ENCODE peak calls at places on chromosomes 4 and X, in nine cellular contexts. U, G, S, A, Y, P, H, R and B are unnamed samples.

GRCh38 chrX:40646489-40647306 is 663 bp downstream of the CXorf38 start:
- DNase-seq in U (peak), G (peak), S (peak), A (no peak), Y (no peak), P (no peak), H (peak), R (peak), B (no peak)

GRCh38 chr4:4985844-4986243 is 33.4 kb downstream of the CYTL1 start:
- DNase-seq in U (no peak), G (no peak), S (no peak), A (no peak), Y (no peak), P (peak), H (no peak), R (no peak), B (peak)

GRCh38 chr4:152956650-152957436 is 20.7 kb downstream of the FHDC1 start:
- DNase-seq in U (no peak), G (no peak), S (peak), A (no peak), Y (no peak), P (peak), H (no peak), R (no peak), B (no peak)

GRCh38 chr4:63717384-63717783 is 691.9 kb downstream of the TECRL start:
- DNase-seq in U (no peak), G (no peak), S (no peak), A (no peak), Y (no peak), P (no peak), H (no peak), R (no peak), B (no peak)

GRCh38 chrX:11464836-11465458 is 171.7 kb downstream of the AMELX start:
- DNase-seq in U (no peak), G (no peak), S (no peak), A (no peak), Y (no peak), P (no peak), H (no peak), R (no peak), B (no peak)

GRCh38 chr4:55143858-55144257 is 18.5 kb upstream of the KDR start:
- DNase-seq in U (no peak), G (no peak), S (no peak), A (no peak), Y (no peak), P (no peak), H (no peak), R (no peak), B (no peak)

GRCh38 chr4:128468485-128468989 is 180.9 kb upstream of the PGRMC2 start:
- DNase-seq in U (peak), G (no peak), S (peak), A (no peak), Y (no peak), P (no peak), H (peak), R (no peak), B (no peak)

GRCh38 chrX:129522184-129523059 is 868 bp downstream of the SMARCA1 start:
- DNase-seq in U (peak), G (no peak), S (peak), A (no peak), Y (peak), P (peak), H (peak), R (no peak), B (no peak)

GRCh38 chrX:48480583-48480982 is 4.6 kb downstream of the FTSJ1 start:
- DNase-seq in U (no peak), G (no peak), S (no peak), A (no peak), Y (no peak), P (no peak), H (no peak), R (no peak), B (no peak)

GRCh38 chr4:153365003-153365402 is 20.5 kb downstream of the MND1 start:
- DNase-seq in U (no peak), G (peak), S (no peak), A (no peak), Y (no peak), P (no peak), H (no peak), R (no peak), B (no peak)

GRCh38 chrX:19593684-19594083 is 78.4 kb upstream of the MAP3K15 start:
- DNase-seq in U (no peak), G (no peak), S (peak), A (no peak), Y (no peak), P (no peak), H (peak), R (no peak), B (no peak)

GRCh38 chr4:180751009-180751408 is 1492.2 kb upstream of the TENM3 start:
- DNase-seq in U (no peak), G (no peak), S (peak), A (no peak), Y (no peak), P (no peak), H (no peak), R (no peak), B (no peak)

GRCh38 chr4:89324671-89325070 is 17.1 kb upstream of the GPRIN3 start:
- DNase-seq in U (no peak), G (peak), S (no peak), A (no peak), Y (no peak), P (no peak), H (peak), R (no peak), B (peak)

GRCh38 chr4:98283219-98284199 is 22.3 kb downstream of the RAP1GDS1 start:
- DNase-seq in U (no peak), G (no peak), S (peak), A (no peak), Y (no peak), P (no peak), H (no peak), R (no peak), B (no peak)

GRCh38 chrX:135556055-135556454 is 35.6 kb downstream of the INTS6L start:
- DNase-seq in U (no peak), G (no peak), S (no peak), A (no peak), Y (no peak), P (no peak), H (no peak), R (no peak), B (no peak)

GRCh38 chr4:78057135-78057599 is at the start of gene FRAS1:
- DNase-seq in U (peak), G (no peak), S (peak), A (no peak), Y (peak), P (peak), H (peak), R (peak), B (no peak)

GRCh38 chr4:154078504-154079350 is 289.8 kb upstream of the SFRP2 start:
- DNase-seq in U (no peak), G (no peak), S (no peak), A (no peak), Y (no peak), P (no peak), H (no peak), R (no peak), B (no peak)

GRCh38 chr4:94334962-94335361 is 7.7 kb downstream of the HPGDS start:
- DNase-seq in U (no peak), G (no peak), S (no peak), A (no peak), Y (no peak), P (no peak), H (no peak), R (no peak), B (no peak)

GRCh38 chr4:119302073-119302832 is 19.7 kb downstream of the FABP2 start:
- DNase-seq in U (no peak), G (no peak), S (no peak), A (no peak), Y (no peak), P (no peak), H (no peak), R (no peak), B (no peak)

GRCh38 chr4:135238940-135239339 is 1037.4 kb upstream of the PABPC4L start:
- DNase-seq in U (no peak), G (no peak), S (no peak), A (no peak), Y (no peak), P (no peak), H (no peak), R (no peak), B (no peak)

GRCh38 chr4:88514557-88515511 is 8.7 kb downstream of the PYURF start:
- DNase-seq in U (no peak), G (no peak), S (no peak), A (no peak), Y (no peak), P (no peak), H (peak), R (no peak), B (no peak)

GRCh38 chrX:136665258-136665900 is 17.4 kb downstream of the CD40LG start:
- DNase-seq in U (no peak), G (no peak), S (no peak), A (no peak), Y (no peak), P (no peak), H (no peak), R (no peak), B (no peak)

GRCh38 chrX:1026263-1027015 is 186.0 kb downstream of the CRLF2 start:
- DNase-seq in U (no peak), G (peak), S (no peak), A (no peak), Y (no peak), P (no peak), H (no peak), R (no peak), B (peak)

GRCh38 chr4:28702571-28702970 is 1841.9 kb downstream of the STIM2 start:
- DNase-seq in U (no peak), G (no peak), S (no peak), A (no peak), Y (no peak), P (no peak), H (no peak), R (no peak), B (no peak)

GRCh38 chrX:66163849-66164401 is at the start of gene HEPH:
- DNase-seq in U (peak), G (no peak), S (peak), A (no peak), Y (no peak), P (peak), H (peak), R (no peak), B (no peak)

GRCh38 chr4:168076989-168077725 is 15.2 kb upstream of the ANXA10 start:
- DNase-seq in U (peak), G (peak), S (peak), A (peak), Y (peak), P (peak), H (peak), R (no peak), B (peak)

GRCh38 chr4:38188631-38189101 is 228.5 kb downstream of the PTTG2 start:
- DNase-seq in U (no peak), G (no peak), S (no peak), A (no peak), Y (no peak), P (no peak), H (no peak), R (no peak), B (no peak)

GRCh38 chrX:57516491-57516890 is 75.3 kb upstream of the ZXDB start:
- DNase-seq in U (no peak), G (no peak), S (no peak), A (no peak), Y (no peak), P (peak), H (no peak), R (no peak), B (no peak)

GRCh38 chr4:66501986-66502385 is 831.7 kb upstream of the EPHA5 start:
- DNase-seq in U (no peak), G (no peak), S (no peak), A (no peak), Y (no peak), P (no peak), H (no peak), R (no peak), B (no peak)

GRCh38 chr4:36343501-36343900 is 62.1 kb downstream of the DTHD1 start:
- DNase-seq in U (no peak), G (no peak), S (no peak), A (no peak), Y (no peak), P (no peak), H (no peak), R (no peak), B (no peak)

GRCh38 chr4:21769404-21770147 is 179.0 kb downstream of the KCNIP4 start:
- DNase-seq in U (no peak), G (no peak), S (peak), A (no peak), Y (no peak), P (no peak), H (no peak), R (no peak), B (no peak)

GRCh38 chrX:31213941-31214340 is 142.1 kb upstream of the FTHL17 start:
- DNase-seq in U (no peak), G (no peak), S (peak), A (no peak), Y (no peak), P (peak), H (peak), R (no peak), B (no peak)

GRCh38 chr4:174084542-174084941 is 198.9 kb downstream of the FBXO8 start:
- DNase-seq in U (no peak), G (no peak), S (no peak), A (no peak), Y (no peak), P (no peak), H (no peak), R (no peak), B (no peak)

GRCh38 chrX:1658083-1658463 is 43.2 kb downstream of the ASMT start:
- DNase-seq in U (no peak), G (no peak), S (no peak), A (no peak), Y (no peak), P (peak), H (no peak), R (no peak), B (no peak)

GRCh38 chr4:1277667-1278335 is 11.9 kb upstream of the MAEA start:
- DNase-seq in U (no peak), G (no peak), S (no peak), A (no peak), Y (no peak), P (no peak), H (no peak), R (no peak), B (no peak)

GRCh38 chrX:146831994-146832393 is 17.4 kb upstream of the CXorf51A start:
- DNase-seq in U (no peak), G (no peak), S (no peak), A (no peak), Y (no peak), P (no peak), H (no peak), R (no peak), B (no peak)